ENCODE peak calls at places on chromosomes 4 and X, in four cellular contexts. U is IMR-90, D is mesendoderm, H is H1. K is an unnamed sample.

GRCh38 chrX:130186645-130187044 is 14.9 kb downstream of the RAB33A start:
- DNase-seq in U (no peak), D (no peak), H (no peak), K (no peak)

GRCh38 chr4:100657187-100657586 is 139.4 kb upstream of the EMCN start:
- DNase-seq in U (no peak), D (peak; percentile 62), H (no peak), K (no peak)

GRCh38 chrX:54496936-54497335 is 902 bp upstream of the FGD1 start:
- DNase-seq in U (no peak), D (no peak), H (no peak), K (no peak)

GRCh38 chr4:16290681-16291420 is 64.6 kb upstream of the TAPT1 start:
- DNase-seq in U (no peak), D (no peak), H (no peak), K (no peak)

GRCh38 chrX:632391-633042 is 1.9 kb downstream of the SHOX start:
- DNase-seq in U (no peak), D (peak; percentile 48), H (peak; percentile 50), K (peak; percentile 57)

GRCh38 chrX:153061732-153062131 is 5.5 kb downstream of the PNMA3 start:
- DNase-seq in U (peak; percentile 55), D (no peak), H (no peak), K (no peak)

GRCh38 chr4:1194028-1194900 is 21.9 kb upstream of the SPON2 start:
- DNase-seq in U (peak; percentile 49), D (no peak), H (peak; percentile 52), K (peak; percentile 62)

GRCh38 chr4:150976478-150977118 is 38.5 kb downstream of the LRBA start:
- DNase-seq in U (no peak), D (peak; percentile 75), H (no peak), K (peak; percentile 52)

GRCh38 chr4:13711233-13711775 is 83.8 kb upstream of the BOD1L1 start:
- DNase-seq in U (no peak), D (no peak), H (no peak), K (no peak)

GRCh38 chr4:102868153-102868781 is 525 bp upstream of the CISD2 start:
- DNase-seq in U (no peak), D (no peak), H (no peak), K (no peak)

GRCh38 chr4:24434193-24434728 is 150.1 kb downstream of the DHX15 start:
- DNase-seq in U (no peak), D (peak; percentile 13), H (no peak), K (no peak)

GRCh38 chr4:152708361-152708760 is 28.6 kb upstream of the TMEM154 start:
- DNase-seq in U (no peak), D (no peak), H (no peak), K (no peak)

GRCh38 chrX:526295-527224 is 104.0 kb upstream of the SHOX start:
- DNase-seq in U (no peak), D (no peak), H (no peak), K (no peak)

GRCh38 chrX:48071064-48071985 is at the start of gene ZNF630:
- DNase-seq in U (peak; percentile 6), D (peak; percentile 87), H (peak; percentile 72), K (peak; percentile 84)

GRCh38 chr4:95304898-95305297 is 243.9 kb downstream of the UNC5C start:
- DNase-seq in U (peak; percentile 7), D (peak; percentile 42), H (no peak), K (no peak)

GRCh38 chrX:40005290-40006011 is 92.3 kb downstream of the BCOR start:
- DNase-seq in U (no peak), D (no peak), H (peak; percentile 51), K (peak; percentile 33)

GRCh38 chr4:17854076-17854475 is 43.3 kb downstream of the NCAPG start:
- DNase-seq in U (no peak), D (no peak), H (no peak), K (no peak)

GRCh38 chr4:17859793-17860406 is 49.1 kb downstream of the NCAPG start:
- DNase-seq in U (no peak), D (no peak), H (no peak), K (no peak)
- H4K5ac ChIP-seq in U (no peak overlapping the region), D (no peak overlapping the region), H (no peak overlapping the region), K (no peak overlapping the region)

GRCh38 chr4:7146764-7147071 is 45.6 kb upstream of the SORCS2 start:
- DNase-seq in U (no peak), D (no peak), H (no peak), K (no peak)

GRCh38 chr4:7147661-7148310 is 44.6 kb upstream of the SORCS2 start:
- DNase-seq in U (no peak), D (no peak), H (no peak), K (no peak)

GRCh38 chr4:7145291-7145934 is 46.9 kb upstream of the SORCS2 start:
- DNase-seq in U (no peak), D (no peak), H (no peak), K (no peak)

GRCh38 chr4:7147261-7147660 is 45.1 kb upstream of the SORCS2 start:
- DNase-seq in U (no peak), D (no peak), H (no peak), K (no peak)

DNA sequence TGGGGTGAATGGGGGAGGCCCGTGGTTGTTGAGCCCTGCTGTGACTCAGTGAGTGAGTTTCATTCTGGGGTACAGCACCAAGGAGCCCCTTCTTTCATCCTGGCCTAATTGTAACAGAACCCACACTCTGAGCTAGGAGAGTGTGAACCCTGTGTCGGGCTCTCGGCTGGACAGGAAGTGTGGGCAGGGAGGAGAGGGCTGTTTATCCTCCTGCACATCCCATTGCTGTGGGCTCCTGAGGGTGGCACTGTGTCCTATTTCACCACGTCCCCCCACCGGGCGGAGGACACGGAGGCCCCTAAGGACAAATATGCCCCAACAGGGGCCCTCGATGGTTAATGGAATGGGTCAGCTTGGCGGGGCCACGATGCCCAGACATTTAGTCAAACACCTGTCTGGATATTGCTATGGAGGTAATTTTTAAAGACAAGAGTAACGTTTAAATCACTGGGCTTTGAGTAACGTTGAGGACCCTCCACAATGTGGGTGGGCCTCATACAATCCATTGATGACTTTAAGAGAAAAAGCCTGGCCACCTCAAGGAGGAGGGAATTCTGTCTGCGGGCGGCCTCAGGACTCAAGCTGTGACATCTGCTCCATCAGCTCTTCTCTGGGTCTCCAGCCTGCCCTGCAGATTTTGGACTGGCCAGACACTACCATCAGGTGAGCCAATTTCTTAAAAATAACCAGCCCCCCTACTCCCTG is 46.1 kb upstream of the SORCS2 start:
- DNase-seq in U (no peak), D (no peak), H (no peak), K (no peak)
- H4K5ac ChIP-seq in U (no peak overlapping the region), D (no peak overlapping the region), H (no peak overlapping the region), K (no peak overlapping the region)

DNA sequence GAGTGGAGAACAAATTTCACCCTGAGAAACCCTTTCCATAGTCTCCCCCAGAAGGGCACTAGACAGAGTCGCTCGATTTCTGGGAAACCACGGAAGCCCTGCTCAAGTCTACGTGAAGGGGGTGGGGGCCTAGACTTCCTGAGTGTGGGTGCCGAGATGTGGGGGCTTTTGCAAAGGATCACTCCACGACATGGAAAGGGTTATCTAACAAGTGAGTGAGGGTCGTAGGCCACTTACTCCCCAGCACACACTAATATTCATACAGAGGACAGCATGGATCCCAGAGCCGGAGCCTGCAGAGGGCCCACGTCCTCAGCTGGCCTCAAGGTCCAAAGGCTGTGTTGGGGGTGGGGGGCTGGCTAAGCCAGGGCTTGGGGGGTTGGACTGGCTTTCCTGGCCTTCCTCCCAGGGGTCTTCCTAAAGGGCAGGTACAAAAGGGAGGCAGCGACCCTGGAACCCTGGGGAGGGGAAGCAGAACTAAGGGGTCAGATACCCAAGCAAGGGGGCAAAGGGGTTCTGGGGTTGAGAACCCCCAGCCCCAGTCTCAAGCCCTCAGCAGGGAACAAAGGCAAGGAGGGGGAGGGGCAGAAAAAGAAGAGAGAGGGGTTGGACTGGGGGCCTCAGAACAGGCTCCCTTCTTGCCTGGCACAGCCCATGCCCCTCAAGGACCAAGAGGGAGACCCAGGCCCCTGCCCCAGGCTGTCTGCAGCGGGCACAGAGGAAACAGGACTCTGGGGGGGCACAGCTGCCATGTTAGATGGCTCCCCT is 1.6 kb downstream of the HMX1 start:
- DNase-seq in U (no peak), D (no peak), H (peak; percentile 53), K (no peak)
- H4K5ac ChIP-seq in U (no peak overlapping the region), D (no peak overlapping the region), H (no peak overlapping the region), K (no peak overlapping the region)

DNA sequence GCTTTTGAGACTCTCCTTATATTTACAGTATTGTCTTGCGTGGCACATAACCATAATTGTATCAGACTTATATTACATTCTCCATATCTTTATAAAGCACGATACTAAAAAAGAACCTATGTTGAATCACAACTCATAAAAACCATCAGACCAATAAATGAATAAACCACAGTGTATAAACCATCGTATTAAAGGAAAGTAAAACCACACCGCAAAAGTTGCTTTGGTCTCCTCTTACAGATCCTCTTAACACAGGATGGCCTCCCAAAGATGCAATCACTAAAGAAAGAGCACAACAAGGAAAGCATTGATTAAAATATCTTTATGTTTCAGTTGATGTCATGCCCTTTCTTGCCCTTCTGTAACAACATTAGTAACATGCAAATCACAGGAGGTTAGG is 437.9 kb downstream of the AFF2 start:
- DNase-seq in U (no peak), D (no peak), H (no peak), K (no peak)
- H4K5ac ChIP-seq in U (no peak overlapping the region), D (no peak overlapping the region), H (no peak overlapping the region), K (no peak overlapping the region)

DNA sequence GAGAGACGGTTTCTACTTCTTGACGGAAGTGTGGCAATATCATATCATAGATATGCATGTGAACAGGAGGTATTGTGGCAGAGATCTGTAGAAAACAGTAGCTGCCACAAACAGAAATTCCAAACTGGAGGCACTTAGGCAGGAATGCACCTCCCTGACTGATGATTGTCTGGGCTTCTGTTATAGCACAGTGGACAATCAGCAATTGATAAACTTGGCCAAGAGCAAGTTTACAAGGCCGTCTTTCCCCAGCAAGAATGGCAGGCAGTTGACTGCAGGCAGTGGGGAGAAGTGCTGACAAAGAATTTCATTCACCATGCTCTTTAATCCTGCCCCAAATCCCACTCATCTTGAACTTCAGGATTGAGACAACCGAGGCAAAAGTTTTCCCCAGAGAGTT is 114.4 kb upstream of the STOX2 start:
- DNase-seq in U (no peak), D (no peak), H (no peak), K (no peak)
- H4K5ac ChIP-seq in U (no peak overlapping the region), D (no peak overlapping the region), H (no peak overlapping the region), K (no peak overlapping the region)

GRCh38 chrX:13574600-13574999 is 5.2 kb downstream of the EGFL6 start:
- DNase-seq in U (no peak), D (no peak), H (no peak), K (no peak)
- H4K5ac ChIP-seq in U (no peak overlapping the region), D (no peak overlapping the region), H (no peak overlapping the region), K (no peak overlapping the region)

GRCh38 chrX:69028761-69029120 is 136.5 kb downstream of the PJA1 start:
- DNase-seq in U (no peak), D (no peak), H (peak; percentile 1), K (no peak)
- H4K5ac ChIP-seq in U (peak overlapping the region; percentile 7), D (no peak overlapping the region), H (no peak overlapping the region), K (no peak overlapping the region)

DNA sequence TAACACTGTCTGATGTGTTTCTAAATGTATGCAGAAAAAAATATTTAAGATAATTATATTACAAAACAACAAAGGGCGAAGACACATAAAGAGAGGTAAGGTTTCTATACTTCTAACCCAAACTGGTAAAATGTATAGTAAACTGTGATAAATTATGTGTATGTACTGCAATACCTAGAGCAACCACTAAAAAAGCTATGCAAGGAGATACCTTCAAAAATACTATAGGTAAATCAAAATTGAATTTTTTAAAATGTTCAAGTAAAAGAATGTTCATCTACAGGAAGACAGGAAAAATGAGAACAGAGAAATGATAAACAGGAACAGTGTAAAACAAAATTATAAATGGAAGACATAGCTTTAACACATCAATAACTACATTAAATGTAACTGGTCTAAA is 27.3 kb upstream of the RAI2 start:
- DNase-seq in U (no peak), D (no peak), H (no peak), K (no peak)
- H4K5ac ChIP-seq in U (no peak overlapping the region), D (no peak overlapping the region), H (no peak overlapping the region), K (no peak overlapping the region)

K was measured in H9.